ENCODE peak calls at places on chromosomes 6 and 20, in five cellular contexts. R, T, A, Y and B are unnamed samples.

GRCh38 chr6:31203345-31203979 is 33.0 kb upstream of the POU5F1 start:
- DNase-seq in R (no peak), T (no peak), A (peak), Y (peak), B (peak)

GRCh38 chr6:146358341-146359046 is 185.1 kb upstream of the RAB32 start:
- DNase-seq in R (no peak), T (no peak), A (no peak), Y (peak), B (no peak)

GRCh38 chr20:5504061-5504739 is 187.4 kb upstream of the PROKR2 start:
- DNase-seq in R (peak), T (peak), A (no peak), Y (peak), B (no peak)

GRCh38 chr20:20950620-20951019 is 155.5 kb downstream of the LINC00237 start:
- DNase-seq in R (no peak), T (no peak), A (no peak), Y (no peak), B (no peak)

GRCh38 chr6:15926256-15926655 is 202.6 kb upstream of the MYLIP start:
- DNase-seq in R (no peak), T (no peak), A (no peak), Y (no peak), B (no peak)

GRCh38 chr6:360791-361373 is 30.7 kb upstream of the IRF4 start:
- DNase-seq in R (peak), T (no peak), A (no peak), Y (no peak), B (no peak)

GRCh38 chr20:9966966-9967365 is 67.8 kb upstream of the ANKEF1 start:
- DNase-seq in R (no peak), T (no peak), A (no peak), Y (no peak), B (no peak)

GRCh38 chr6:152117156-152118129 is 310.0 kb downstream of the ESR1 start:
- DNase-seq in R (no peak), T (no peak), A (no peak), Y (no peak), B (no peak)

GRCh38 chr20:17651761-17652388 is 30.2 kb downstream of the RRBP1 start:
- DNase-seq in R (peak), T (no peak), A (peak), Y (no peak), B (peak)

GRCh38 chr6:389143-389542 is 2.4 kb upstream of the IRF4 start:
- DNase-seq in R (no peak), T (no peak), A (no peak), Y (no peak), B (no peak)

GRCh38 chr6:68967549-68968300 is 332.6 kb downstream of the ADGRB3 start:
- DNase-seq in R (no peak), T (peak), A (peak), Y (peak), B (no peak)

GRCh38 chr6:10322991-10323390 is 91.9 kb downstream of the TFAP2A start:
- DNase-seq in R (no peak), T (no peak), A (no peak), Y (peak), B (no peak)

GRCh38 chr20:44850272-44850671 is 35.2 kb upstream of the YWHAB start:
- DNase-seq in R (no peak), T (no peak), A (no peak), Y (no peak), B (no peak)

GRCh38 chr20:44848254-44849015 is 37.1 kb upstream of the YWHAB start:
- DNase-seq in R (no peak), T (no peak), A (no peak), Y (no peak), B (no peak)

GRCh38 chr20:44850883-44851282 is 34.6 kb upstream of the YWHAB start:
- DNase-seq in R (no peak), T (no peak), A (no peak), Y (no peak), B (no peak)

GRCh38 chr20:44851545-44851944 is 34.0 kb upstream of the YWHAB start:
- DNase-seq in R (no peak), T (no peak), A (peak), Y (no peak), B (peak)

DNA sequence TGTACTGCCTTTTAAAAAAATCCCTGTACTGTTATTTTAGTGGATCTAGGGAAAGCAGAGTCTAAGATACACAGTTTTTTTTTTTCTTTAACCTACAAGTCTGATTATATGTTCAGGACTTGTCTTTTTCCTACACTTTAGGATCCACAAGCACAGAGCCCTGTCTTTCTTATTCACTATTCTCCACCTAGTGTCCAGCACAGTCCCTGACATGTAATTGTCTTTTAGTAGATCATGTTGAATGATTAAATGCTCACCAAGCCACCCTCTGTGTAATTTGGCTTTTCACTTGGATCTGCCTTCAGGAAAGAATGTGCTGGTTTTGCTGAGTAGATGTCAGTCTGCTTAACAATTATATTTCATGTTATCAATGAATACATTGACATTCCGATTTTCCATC is 35.8 kb upstream of the YWHAB start:
- DNase-seq in R (no peak), T (no peak), A (no peak), Y (no peak), B (no peak)
- TF ChIP-seq CTCF in R (no peak), T (no peak), A (no peak), Y (no peak), B (peak)

GRCh38 chr6:162728177-162728571 is 400 bp downstream of the PACRG start:
- DNase-seq in R (peak), T (no peak), A (peak), Y (peak), B (no peak)
- H3K4me3 ChIP-seq in R (peak), T (no peak), A (peak), Y (peak), B (peak)

DNA sequence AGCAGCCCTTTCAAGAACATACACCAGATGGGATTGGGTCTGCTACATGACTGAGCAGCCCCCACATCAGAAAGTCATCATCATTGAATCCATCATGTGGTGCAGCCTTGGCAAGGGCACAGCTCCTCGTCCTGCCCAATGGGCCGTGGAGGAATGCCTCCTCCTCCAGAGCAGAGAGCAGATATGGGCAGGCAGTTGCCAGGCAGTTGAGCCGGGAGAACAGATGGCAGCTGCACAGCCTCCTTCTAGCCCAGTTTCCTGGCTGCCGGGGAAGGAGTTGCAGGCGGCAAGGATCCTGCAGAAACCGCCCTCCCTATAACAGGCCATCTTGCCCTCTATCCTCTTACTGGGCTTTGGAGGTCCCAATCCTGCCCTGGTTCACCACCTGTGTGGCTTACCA is 11.9 kb upstream of the ZFAND3 start:
- DNase-seq in R (no peak), T (no peak), A (no peak), Y (no peak), B (no peak)
- TF ChIP-seq CTCF in R (no peak), T (no peak), A (no peak), Y (no peak), B (no peak)

GRCh38 chr6:82145926-82146452 is 101.6 kb downstream of the IBTK start:
- DNase-seq in R (no peak), T (no peak), A (no peak), Y (peak), B (no peak)

GRCh38 chr6:82142524-82142923 is 105.0 kb downstream of the IBTK start:
- DNase-seq in R (no peak), T (no peak), A (no peak), Y (no peak), B (no peak)

GRCh38 chr6:82143041-82143481 is 104.5 kb downstream of the IBTK start:
- DNase-seq in R (no peak), T (no peak), A (no peak), Y (peak), B (no peak)

GRCh38 chr6:82144852-82145332 is 102.7 kb downstream of the IBTK start:
- DNase-seq in R (no peak), T (no peak), A (no peak), Y (peak), B (no peak)

GRCh38 chr6:82144007-82144851 is 103.3 kb downstream of the IBTK start:
- DNase-seq in R (no peak), T (no peak), A (no peak), Y (peak), B (no peak)
- H3K4me3 ChIP-seq in R (no peak), T (no peak), A (no peak), Y (peak), B (no peak)

DNA sequence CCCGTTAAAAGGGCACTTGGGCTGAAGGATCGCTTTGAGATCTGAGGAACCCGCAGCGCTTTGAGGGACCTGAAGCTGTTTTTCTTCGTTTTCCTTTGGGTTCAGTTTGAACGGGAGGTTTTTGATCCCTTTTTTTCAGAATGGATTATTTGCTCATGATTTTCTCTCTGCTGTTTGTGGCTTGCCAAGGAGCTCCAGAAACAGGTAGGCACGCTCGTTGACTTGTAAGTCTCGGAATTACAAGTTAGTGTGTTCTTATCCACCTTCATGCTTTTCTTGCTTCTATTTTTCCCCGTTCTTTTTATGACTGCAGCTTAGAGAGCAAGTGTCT is 294 bp downstream of the EDN1 start:
- DNase-seq in R (no peak), T (no peak), A (no peak), Y (no peak), B (no peak)
- TF ChIP-seq CTCF in R (no peak), T (no peak), A (peak), Y (no peak), B (no peak)